ENCODE peak calls at places on chromosomes 7 and 10, in seven cellular contexts. N, T, R, X, W, U and H are unnamed samples.

GRCh38 chr7:142441074-142441403 is 183.2 kb upstream of the PRSS58 start:
- DNase-seq in U (no peak), T (no peak), X (no peak), R (no peak), W (no peak), N (no peak), H (no peak)

GRCh38 chr10:43573250-43574034 is 974 bp downstream of the ZNF239 start:
- DNase-seq in W (no peak), N (no peak), T (peak), X (no peak), U (no peak), R (no peak), H (peak)

GRCh38 chr10:35398355-35398754 is 62.0 kb downstream of the CCNY start:
- DNase-seq in W (no peak), R (no peak), X (no peak), T (no peak), U (no peak), N (peak), H (peak)

GRCh38 chr10:133277993-133278576 is 1.4 kb upstream of the ADAM8 start:
- DNase-seq in X (no peak), N (peak), W (no peak), U (no peak), R (no peak), T (no peak), H (no peak)

GRCh38 chr7:108570146-108570755 is 577 bp downstream of the DNAJB9 start:
- DNase-seq in X (peak), R (peak), T (peak), U (peak), W (no peak), N (peak), H (peak)

GRCh38 chr10:79097021-79097695 is 28.4 kb downstream of the ZMIZ1 start:
- DNase-seq in W (no peak), T (peak), N (no peak), R (no peak), X (no peak), U (no peak), H (peak)

GRCh38 chr7:121547341-121548092 is 151.4 kb upstream of the FAM3C start:
- DNase-seq in U (peak), W (no peak), T (peak), N (peak), R (no peak), X (no peak), H (peak)

GRCh38 chr7:97298561-97298960 is 181.1 kb downstream of the SDHAF3 start:
- DNase-seq in R (no peak), W (no peak), U (no peak), N (peak), X (no peak), T (peak), H (no peak)

GRCh38 chr10:12512292-12513002 is 163.1 kb downstream of the CAMK1D start:
- DNase-seq in T (no peak), R (no peak), W (no peak), U (no peak), N (no peak), X (no peak), H (no peak)

GRCh38 chr10:127993281-127993680 is 86.4 kb downstream of the PTPRE start:
- DNase-seq in W (no peak), N (no peak), R (no peak), U (no peak), X (no peak), T (no peak), H (no peak)

GRCh38 chr7:121083138-121083789 is 94.8 kb downstream of the CPED1 start:
- DNase-seq in R (no peak), W (no peak), N (peak), T (peak), U (no peak), X (no peak), H (peak)

GRCh38 chr10:95517536-95518454 is 43.4 kb downstream of the SORBS1 start:
- DNase-seq in N (peak), R (no peak), W (no peak), X (no peak), T (peak), U (no peak), H (peak)

GRCh38 chr7:154795437-154795836 is 207.5 kb downstream of the PAXIP1 start:
- DNase-seq in W (no peak), N (peak), T (no peak), U (no peak), X (no peak), R (no peak), H (no peak)

GRCh38 chr7:114008696-114009095 is 89.9 kb upstream of the PPP1R3A start:
- DNase-seq in X (no peak), N (no peak), T (no peak), W (no peak), R (no peak), U (no peak), H (no peak)

GRCh38 chr7:55212838-55213237 is 152.3 kb upstream of the LANCL2 start:
- DNase-seq in W (no peak), U (no peak), R (no peak), X (no peak), N (peak), T (no peak), H (peak)

GRCh38 chr10:124697837-124698559 is 46.2 kb downstream of the FAM53B start:
- DNase-seq in N (no peak), R (peak), X (no peak), T (peak), W (no peak), U (no peak), H (peak)

GRCh38 chr7:81173766-81174281 is 255.0 kb upstream of the SEMA3C start:
- DNase-seq in T (peak), U (no peak), R (no peak), W (no peak), X (no peak), N (peak), H (peak)

GRCh38 chr10:123930340-123931001 is 38.9 kb upstream of the CPXM2 start:
- DNase-seq in U (no peak), N (peak), T (peak), X (no peak), R (no peak), W (no peak), H (peak)

GRCh38 chr7:101121996-101122932 is 4.6 kb upstream of the SERPINE1 start:
- DNase-seq in X (peak), N (peak), R (peak), T (peak), U (no peak), W (no peak), H (peak)

GRCh38 chr10:24645784-24646183 is 77.9 kb downstream of the ARHGAP21 start:
- DNase-seq in X (no peak), R (no peak), U (peak), T (peak), W (no peak), N (peak), H (peak)

GRCh38 chr7:30970074-30970473 is 6.3 kb downstream of the GHRHR start:
- DNase-seq in R (no peak), X (no peak), U (no peak), N (no peak), T (no peak), W (no peak), H (no peak)

GRCh38 chr10:60778214-60778977 is at the start of gene CDK1:
- DNase-seq in T (peak), U (peak), N (peak), R (peak), W (peak), X (peak), H (peak)

GRCh38 chr7:1993776-1994740 is 238.7 kb downstream of the MAD1L1 start:
- DNase-seq in X (peak), N (no peak), U (no peak), W (no peak), T (no peak), R (no peak), H (no peak)

GRCh38 chr10:97479939-97480338 is 18.3 kb downstream of the MMS19 start:
- DNase-seq in R (no peak), U (no peak), T (no peak), N (no peak), W (peak), X (no peak), H (no peak)

GRCh38 chr7:56810466-56810865 is 321.8 kb downstream of the ZNF479 start:
- DNase-seq in U (no peak), W (no peak), N (no peak), R (no peak), T (no peak), X (no peak), H (no peak)

GRCh38 chr7:2732959-2733584 is 45.1 kb downstream of the AMZ1 start:
- DNase-seq in X (peak), T (peak), R (peak), U (no peak), N (peak), W (no peak), H (peak)